ENCODE peak calls at places on chromosomes 16 and 17, in nine cellular contexts. O is iPS DF 6.9; G is neural progenitor cell; T is PC-9; B is CD4-positive, alpha-beta memory T cell; F is transverse colon; C is A549; P is fibroblast of lung; U is left ventricle myocardium inferior. D is an unnamed sample.

GRCh38 chr17:32610943-32611342 is 124.2 kb downstream of the CDK5R1 start:
- DNase-seq in B (no peak), O (no peak), F (no peak), T (no peak), G (no peak), U (no peak), P (no peak), C (no peak), D (no peak)

GRCh38 chr16:64409762-64410161 is 712.1 kb downstream of the CDH11 start:
- DNase-seq in T (no peak), G (no peak), U (no peak), B (no peak), P (no peak), C (no peak), O (no peak), F (no peak), D (no peak)

GRCh38 chr16:70421473-70422311 is 17.2 kb downstream of the ST3GAL2 start:
- DNase-seq in F (no peak), C (no peak), B (no peak), P (no peak), U (no peak), G (no peak), O (no peak), T (no peak), D (no peak)

GRCh38 chr16:4891097-4891885 is 44.0 kb downstream of the UBN1 start:
- DNase-seq in F (no peak), P (no peak), C (no peak), T (no peak), B (no peak), G (no peak), U (no peak), O (no peak), D (no peak)

GRCh38 chr17:59001158-59001814 is 105.4 kb downstream of the TRIM37 start:
- DNase-seq in G (no peak), T (no peak), U (no peak), O (peak; percentile 4), P (peak; percentile 87), F (peak; percentile 31), B (peak; percentile 64), C (no peak), D (peak; percentile 40)

GRCh38 chr16:1472974-1473373 is 1.9 kb downstream of the CLCN7 start:
- DNase-seq in C (no peak), U (no peak), G (no peak), P (no peak), O (no peak), B (no peak), T (no peak), F (no peak), D (no peak)

GRCh38 chr17:4142107-4142900 is 526 bp downstream of the ZZEF1 start:
- DNase-seq in G (peak; percentile 75), U (peak; percentile 24), C (no peak), F (peak; percentile 36), O (no peak), T (no peak), P (peak; percentile 34), B (no peak), D (peak; percentile 33)

GRCh38 chr16:56988948-56989945 is at the start of gene NLRC5:
- DNase-seq in B (peak; percentile 88), F (peak; percentile 93), T (peak; percentile 74), P (peak; percentile 80), G (peak; percentile 78), O (no peak), U (peak; percentile 85), C (peak; percentile 86), D (peak; percentile 86)

GRCh38 chr17:66885417-66885816 is 50.5 kb downstream of the CACNG5 start:
- DNase-seq in T (no peak), C (no peak), U (no peak), P (no peak), G (no peak), B (no peak), F (no peak), O (no peak), D (no peak)

GRCh38 chr17:335691-336090 is 16.9 kb downstream of the RPH3AL start:
- DNase-seq in G (peak; percentile 47), F (no peak), O (no peak), P (no peak), U (no peak), B (no peak), C (no peak), T (no peak), D (peak; percentile 55)

GRCh38 chr17:66675991-66676371 is 158.9 kb upstream of the CACNG5 start:
- DNase-seq in U (no peak), B (no peak), F (no peak), C (no peak), T (no peak), O (no peak), G (no peak), P (peak; percentile 59), D (no peak)

GRCh38 chr16:53893731-53894435 is 189.9 kb downstream of the FTO start:
- DNase-seq in G (no peak), O (no peak), T (peak; percentile 56), U (no peak), P (peak; percentile 92), F (peak; percentile 23), C (no peak), B (no peak), D (no peak)

GRCh38 chr16:86901483-86901882 is 323.1 kb downstream of the FOXL1 start:
- DNase-seq in B (no peak), U (no peak), F (no peak), G (no peak), P (peak; percentile 74), O (no peak), T (no peak), C (peak; percentile 28), D (peak; percentile 16)

GRCh38 chr17:15351925-15352324 is 10.5 kb upstream of the TEKT3 start:
- DNase-seq in O (no peak), B (no peak), T (peak; percentile 43), P (peak; percentile 72), C (peak; percentile 86), G (no peak), U (no peak), F (peak; percentile 25), D (no peak)

GRCh38 chr17:35338230-35338629 is 35.2 kb downstream of the SLFN11 start:
- DNase-seq in F (no peak), B (no peak), C (no peak), O (no peak), G (no peak), U (no peak), P (no peak), T (no peak), D (no peak)

GRCh38 chr16:10765772-10766171 is 22.1 kb downstream of the NUBP1 start:
- DNase-seq in O (no peak), G (no peak), B (no peak), C (no peak), F (no peak), T (no peak), U (no peak), P (no peak), D (no peak)

GRCh38 chr17:69130627-69131293 is 10.9 kb downstream of the ABCA6 start:
- DNase-seq in U (no peak), O (no peak), C (no peak), B (no peak), T (no peak), G (no peak), P (no peak), F (no peak), D (no peak)

DNA sequence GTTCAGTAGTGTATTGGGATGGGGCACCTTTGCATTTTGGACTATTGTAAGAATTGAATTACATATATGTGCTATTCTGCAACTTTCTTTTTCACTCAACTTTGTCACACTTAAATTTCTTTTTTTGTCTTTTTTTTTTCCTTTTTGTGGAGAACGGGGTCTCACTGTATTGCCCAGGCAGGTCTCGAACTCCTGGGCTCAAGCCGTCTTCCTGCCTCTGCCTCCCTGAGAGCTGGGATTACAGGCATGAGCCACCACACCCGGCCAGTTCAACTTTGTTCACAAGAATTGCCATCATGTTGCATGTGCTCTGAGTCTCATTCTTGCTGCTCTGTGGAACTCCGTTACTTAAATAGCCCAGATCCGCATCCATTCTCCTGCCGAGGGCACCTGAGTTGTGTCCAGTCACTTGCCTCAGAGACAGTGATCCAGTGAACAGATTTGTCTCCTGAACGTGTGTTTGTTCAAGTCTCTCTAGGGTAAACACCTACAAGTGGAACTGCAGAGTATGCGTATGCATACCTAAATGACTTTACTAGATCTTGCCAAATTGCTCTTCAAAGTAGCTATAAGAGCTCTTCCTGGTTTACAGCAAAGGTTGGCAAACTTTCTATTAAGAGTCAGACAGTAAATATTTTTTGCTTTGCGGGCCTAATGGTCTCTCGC is 3.4 kb upstream of the SLC38A10 start:
- DNase-seq in U (no peak), P (no peak), G (no peak), B (no peak), F (no peak), T (peak; percentile 72), O (no peak), C (no peak), D (no peak)
- H3K4me1 ChIP-seq in U (peaks cover 43% of the 10 kb centered on the region), P (peaks cover 4% of the 10 kb centered on the region), G (no peaks in the 10 kb centered on the region), B (peaks cover 22% of the 10 kb centered on the region), F (peaks cover 19% of the 10 kb centered on the region), T (peaks cover 12% of the 10 kb centered on the region), O (no peaks in the 10 kb centered on the region), C (peaks cover 24% of the 10 kb centered on the region), D (peaks cover 19% of the 10 kb centered on the region)

GRCh38 chr17:50052822-50053653 is 2.9 kb upstream of the ITGA3 start:
- DNase-seq in F (no peak), U (peak; percentile 50), C (no peak), P (peak; percentile 72), G (no peak), T (peak; percentile 66), O (no peak), B (no peak), D (peak; percentile 62)
- H3K4me1 ChIP-seq in F (peaks cover 27% of the 10 kb centered on the region), U (peaks cover 56% of the 10 kb centered on the region), C (peaks cover 72% of the 10 kb centered on the region), P (peaks cover 38% of the 10 kb centered on the region), G (peaks cover 9% of the 10 kb centered on the region), T (peaks cover 69% of the 10 kb centered on the region), O (peaks cover 7% of the 10 kb centered on the region), B (peaks cover 12% of the 10 kb centered on the region), D (peaks cover 63% of the 10 kb centered on the region)

GRCh38 chr17:17943281-17943984 is 28.8 kb downstream of the TOM1L2 start:
- DNase-seq in U (no peak), F (no peak), B (no peak), G (no peak), P (no peak), O (no peak), T (no peak), C (no peak), D (no peak)

GRCh38 chr17:17940451-17940911 is 31.7 kb downstream of the TOM1L2 start:
- DNase-seq in C (no peak), G (no peak), O (no peak), F (no peak), T (no peak), U (no peak), B (no peak), P (peak; percentile 90), D (no peak)

GRCh38 chr17:17938388-17939107 is 33.7 kb downstream of the TOM1L2 start:
- DNase-seq in G (no peak), P (peak; percentile 62), T (no peak), B (no peak), U (no peak), O (no peak), F (peak; percentile 55), C (no peak), D (no peak)

GRCh38 chr17:17942846-17943245 is 29.4 kb downstream of the TOM1L2 start:
- DNase-seq in P (peak; percentile 73), C (no peak), B (no peak), U (no peak), F (no peak), T (peak; percentile 73), O (no peak), G (no peak), D (no peak)

GRCh38 chr17:17941015-17941414 is 31.2 kb downstream of the TOM1L2 start:
- DNase-seq in O (no peak), F (no peak), P (no peak), U (no peak), B (no peak), G (no peak), C (no peak), T (no peak), D (no peak)
- H3K4me1 ChIP-seq in O (peaks cover 5% of the 10 kb centered on the region), F (peaks cover 61% of the 10 kb centered on the region), P (peaks cover 44% of the 10 kb centered on the region), U (peaks cover 98% of the 10 kb centered on the region), B (peaks cover 22% of the 10 kb centered on the region), G (peaks cover 26% of the 10 kb centered on the region), C (peaks cover 64% of the 10 kb centered on the region), T (peaks cover 59% of the 10 kb centered on the region), D (peaks cover 41% of the 10 kb centered on the region)

GRCh38 chr17:57290955-57291354 is 34.6 kb downstream of the MSI2 start:
- DNase-seq in C (no peak), O (no peak), B (no peak), P (no peak), G (no peak), F (no peak), T (no peak), U (no peak), D (no peak)
- H3K4me1 ChIP-seq in C (peaks cover 18% of the 10 kb centered on the region), O (peaks cover 11% of the 10 kb centered on the region), B (peaks cover 25% of the 10 kb centered on the region), P (no peaks in the 10 kb centered on the region), G (peaks cover 53% of the 10 kb centered on the region), F (no peaks in the 10 kb centered on the region), T (no peaks in the 10 kb centered on the region), U (peaks cover 67% of the 10 kb centered on the region), D (peaks cover 22% of the 10 kb centered on the region)